ENCODE peak calls at places on chromosomes 1 and 21, in four cellular contexts. E is cardiac muscle cell, U is mammary epithelial cell, Z is K562. V is an unnamed sample. For H3K27me3, the result is how much of the 10 kb centered on the place peaks cover.

GRCh38 chr1:24139846-24140425 is 3.0 kb downstream of the IL22RA1 start:
- DNase-seq in E (no peak), U (no peak), Z (no peak), V (no peak)

GRCh38 chr1:89277725-89278124 is 5.1 kb upstream of the GBP5 start:
- DNase-seq in U (no peak), E (no peak), Z (no peak), V (no peak)

GRCh38 chr1:204265665-204266064 is 51.9 kb upstream of the GOLT1A start:
- DNase-seq in Z (no peak), E (no peak), U (no peak), V (no peak)

GRCh38 chr1:91672601-91673161 is 172.0 kb downstream of the CDC7 start:
- DNase-seq in Z (no peak), U (no peak), E (no peak), V (no peak)

GRCh38 chr1:30664103-30664755 is 59.2 kb downstream of the MATN1 start:
- DNase-seq in U (no peak), Z (no peak), E (no peak), V (no peak)

GRCh38 chr1:212667223-212668139 is 32.2 kb downstream of the BATF3 start:
- DNase-seq in E (peak), U (peak), Z (no peak), V (peak)

GRCh38 chr1:210878564-210878963 is 255.4 kb downstream of the KCNH1 start:
- DNase-seq in E (no peak), U (no peak), Z (no peak), V (no peak)

GRCh38 chr1:171636141-171636540 is 14.1 kb downstream of the MYOCOS start:
- DNase-seq in E (peak), Z (no peak), U (no peak), V (no peak)

GRCh38 chr1:1004780-1005697 is 5.1 kb upstream of the HES4 start:
- DNase-seq in Z (peak), E (peak), U (no peak), V (no peak)

GRCh38 chr21:40531421-40531820 is 315.5 kb downstream of the DSCAM start:
- DNase-seq in Z (no peak), E (no peak), U (no peak), V (no peak)

GRCh38 chr1:233933339-233933738 is 28.9 kb downstream of the SLC35F3 start:
- DNase-seq in U (no peak), Z (no peak), E (no peak), V (no peak)

GRCh38 chr1:54937469-54937868 is 43.0 kb upstream of the TMEM61 start:
- DNase-seq in E (no peak), U (peak), Z (no peak), V (no peak)

GRCh38 chr1:223269006-223269405 is 95.0 kb downstream of the SUSD4 start:
- DNase-seq in Z (no peak), E (no peak), U (no peak), V (no peak)

GRCh38 chr1:90721210-90722194 is 4.4 kb upstream of the BARHL2 start:
- DNase-seq in Z (peak), U (peak), E (peak), V (peak)

GRCh38 chr21:36591326-36591970 is 107.5 kb upstream of the SIM2 start:
- DNase-seq in U (no peak), Z (no peak), E (no peak), V (no peak)

GRCh38 chr1:158527190-158527815 is 26.9 kb downstream of the OR6Y1 start:
- DNase-seq in U (peak), Z (no peak), E (peak), V (peak)

GRCh38 chr1:175597969-175598765 is 145.2 kb downstream of the TNR start:
- DNase-seq in E (peak), Z (no peak), U (peak), V (no peak)

GRCh38 chr1:43705982-43706597 is 1.2 kb upstream of the ST3GAL3 start:
- DNase-seq in E (no peak), Z (no peak), U (peak), V (no peak)

GRCh38 chr1:161007369-161007768 is 13.6 kb downstream of the F11R start:
- DNase-seq in U (no peak), E (no peak), Z (no peak), V (no peak)

GRCh38 chr1:42742617-42743301 is 2.7 kb upstream of the CLDN19 start:
- DNase-seq in E (no peak), U (peak), Z (no peak), V (no peak)

GRCh38 chr21:26522704-26523103 is 50.4 kb downstream of the CYYR1 start:
- DNase-seq in Z (no peak), E (no peak), U (no peak), V (no peak)

GRCh38 chr1:224783006-224783651 is 146.3 kb upstream of the DNAH14 start:
- DNase-seq in Z (no peak), E (no peak), U (no peak), V (no peak)

GRCh38 chr1:197892684-197893083 is 9.7 kb upstream of the C1orf53 start:
- DNase-seq in U (no peak), E (no peak), Z (no peak), V (no peak)

GRCh38 chr1:55702064-55702463 is 486.9 kb upstream of the USP24 start:
- DNase-seq in Z (peak), E (peak), U (peak), V (no peak)

GRCh38 chr1:248243204-248243603 is 12.0 kb downstream of the OR2M4 start:
- DNase-seq in U (peak), E (peak), Z (peak), V (no peak)

GRCh38 chr1:113769599-113769970 is 10.3 kb upstream of the PHTF1 start:
- DNase-seq in U (no peak), E (no peak), Z (no peak), V (no peak)

GRCh38 chr1:213020016-213020415 is 4.3 kb upstream of the ANGEL2 start:
- DNase-seq in U (no peak), Z (no peak), E (no peak), V (no peak)

GRCh38 chr1:233897325-233898162 is 6.9 kb upstream of the SLC35F3 start:
- DNase-seq in U (no peak), E (no peak), Z (no peak), V (no peak)

GRCh38 chr1:117735045-117735992 is 129.5 kb downstream of the TENT5C start:
- DNase-seq in E (peak), Z (peak), U (peak), V (no peak)

GRCh38 chr1:218752126-218752525 is 407.0 kb downstream of the TGFB2 start:
- DNase-seq in Z (no peak), E (no peak), U (no peak), V (no peak)

GRCh38 chr1:163069655-163070277 is 605 bp downstream of the RGS4 start:
- DNase-seq in E (no peak), Z (no peak), U (no peak), V (no peak)

GRCh38 chr1:203186091-203186445 is 436 bp downstream of the CHI3L1 start:
- DNase-seq in E (no peak), Z (no peak), U (no peak), V (no peak)

GRCh38 chr1:195113471-195113870 is 1494.8 kb downstream of the KCNT2 start:
- DNase-seq in E (no peak), Z (no peak), U (no peak), V (no peak)

GRCh38 chr1:45325816-45326506 is 734 bp upstream of the HPDL start:
- DNase-seq in U (no peak), Z (peak), E (peak), V (no peak)

GRCh38 chr1:106380772-106381171 is 675.7 kb upstream of the PRMT6 start:
- DNase-seq in Z (no peak), E (no peak), U (no peak), V (no peak)

GRCh38 chr1:79874289-79874688 is 867.8 kb upstream of the ADGRL4 start:
- DNase-seq in Z (no peak), E (peak), U (no peak), V (no peak)

GRCh38 chr1:94095744-94096469 is 25.0 kb downstream of the ABCA4 start:
- DNase-seq in E (peak), Z (no peak), U (no peak), V (no peak)

GRCh38 chr1:211092955-211093354 is 41.0 kb downstream of the KCNH1 start:
- DNase-seq in Z (no peak), U (no peak), E (no peak), V (no peak)

GRCh38 chr1:30409476-30410152 is 313.8 kb downstream of the MATN1 start:
- DNase-seq in Z (no peak), E (no peak), U (no peak), V (no peak)

DNA sequence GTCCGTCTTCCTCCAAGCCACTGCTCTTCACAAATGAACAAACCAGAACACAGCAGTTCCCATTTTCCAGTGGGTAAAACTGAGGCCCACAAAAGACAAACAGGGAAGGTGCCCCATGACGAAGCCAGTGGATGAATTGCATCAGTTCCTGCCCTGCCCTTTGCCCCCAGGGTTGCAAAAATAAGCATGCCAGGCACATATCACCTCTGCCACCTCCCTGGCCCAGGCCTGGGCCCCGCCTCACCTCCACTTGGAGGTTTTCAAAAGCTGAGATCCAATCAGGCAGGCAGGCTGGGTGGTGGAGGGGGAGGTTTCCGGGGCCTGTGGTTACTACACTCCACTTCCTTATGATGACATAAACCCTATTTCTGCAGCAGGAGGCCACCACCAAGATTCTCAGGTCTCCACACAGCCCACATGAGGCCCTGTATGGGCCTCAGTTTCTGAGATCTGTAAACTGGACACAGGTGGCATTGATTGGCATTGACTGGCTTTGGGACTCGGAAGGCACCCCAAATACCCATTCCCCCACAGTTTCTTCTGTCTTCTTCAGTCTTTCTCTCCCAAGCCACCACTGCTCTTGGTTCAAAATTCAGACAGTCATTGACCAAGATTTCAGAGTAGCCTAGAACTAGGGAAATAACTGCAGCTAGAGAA is 4.1 kb downstream of the KIF21B start:
- DNase-seq in Z (peak), E (peak), U (peak), V (no peak)
- H3K4me3 ChIP-seq in Z (no peak), E (no peak), U (no peak), V (no peak)

GRCh38 chr1:47694011-47694890 is 256.4 kb downstream of the FOXD2 start:
- DNase-seq in U (no peak), E (no peak), Z (no peak), V (no peak)

GRCh38 chr1:47690341-47691244 is 252.7 kb downstream of the FOXD2 start:
- DNase-seq in E (no peak), U (no peak), Z (no peak), V (no peak)

GRCh38 chr1:47689894-47690293 is 252.1 kb downstream of the FOXD2 start:
- DNase-seq in E (no peak), Z (no peak), U (no peak), V (no peak)

GRCh38 chr1:47693115-47693514 is 255.3 kb downstream of the FOXD2 start:
- DNase-seq in E (no peak), U (no peak), Z (no peak), V (no peak)

DNA sequence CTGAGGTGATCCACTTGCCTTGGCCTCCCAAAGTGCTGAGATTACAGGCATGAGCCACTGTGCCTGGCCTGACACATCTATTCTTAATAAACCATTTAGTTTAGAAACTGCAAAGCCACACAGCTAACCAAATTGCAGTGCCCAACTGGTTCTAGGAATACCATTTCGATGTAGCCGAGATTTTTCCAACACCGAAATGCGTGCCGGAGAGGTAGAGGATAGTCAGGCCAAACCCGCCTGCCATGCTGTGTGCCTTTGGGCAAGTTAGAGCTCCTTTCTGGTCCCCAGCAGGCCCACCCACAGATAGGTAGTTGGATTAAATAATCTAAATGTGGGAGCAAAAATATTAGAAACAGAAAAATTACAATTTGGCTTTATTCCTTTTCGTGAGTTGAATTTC is 254.4 kb downstream of the FOXD2 start:
- DNase-seq in Z (no peak), E (no peak), U (no peak), V (no peak)
- H3K27me3 ChIP-seq in Z (under half), E (under half), U (under half), V (under half)

DNA sequence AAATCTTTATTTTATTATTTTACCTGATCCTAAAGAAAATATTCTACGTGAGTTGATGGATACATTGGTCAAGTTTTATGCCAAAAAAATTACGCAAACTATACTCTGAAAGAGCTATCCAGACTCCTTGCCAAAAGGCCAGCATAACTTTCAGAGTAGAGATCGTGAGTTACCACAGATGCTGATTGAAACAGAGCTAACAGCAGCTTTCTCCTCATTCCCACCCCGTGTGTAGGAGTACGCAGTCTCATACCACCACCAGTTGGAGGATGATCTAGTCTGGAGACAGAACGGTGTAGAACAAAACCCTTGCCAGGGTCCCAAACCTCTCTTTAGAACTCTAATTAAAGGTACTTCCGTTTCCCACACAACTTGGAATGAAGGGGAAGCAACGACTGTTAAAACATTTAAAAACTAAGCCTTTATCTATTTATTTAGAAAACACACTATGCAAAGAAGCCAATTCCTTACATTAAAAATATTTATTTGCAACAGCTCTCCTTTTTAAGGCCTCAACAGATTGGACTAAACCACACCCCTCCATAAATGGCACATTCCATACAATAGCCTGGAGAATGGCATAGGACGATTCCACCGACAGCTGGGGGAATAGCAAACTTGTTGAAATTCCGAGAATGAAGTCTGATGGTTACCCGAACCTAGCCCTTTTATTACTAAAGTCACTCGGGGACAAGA is 1.4 kb downstream of the NUCKS1 start:
- DNase-seq in E (peak), Z (peak), U (peak), V (peak)
- H3K4me3 ChIP-seq in E (peak), Z (peak), U (peak), V (peak)

GRCh38 chr1:228038387-228039005 is 31.7 kb downstream of the WNT3A start:
- DNase-seq in E (no peak), U (no peak), Z (no peak), V (no peak)

GRCh38 chr1:228039504-228039903 is 32.7 kb downstream of the WNT3A start:
- DNase-seq in Z (no peak), E (no peak), U (no peak), V (no peak)

GRCh38 chr1:228039986-228040385 is 33.2 kb downstream of the WNT3A start:
- DNase-seq in U (no peak), Z (no peak), E (no peak), V (no peak)

GRCh38 chr1:228037401-228038386 is 30.9 kb downstream of the WNT3A start:
- DNase-seq in Z (no peak), E (peak), U (peak), V (no peak)

DNA sequence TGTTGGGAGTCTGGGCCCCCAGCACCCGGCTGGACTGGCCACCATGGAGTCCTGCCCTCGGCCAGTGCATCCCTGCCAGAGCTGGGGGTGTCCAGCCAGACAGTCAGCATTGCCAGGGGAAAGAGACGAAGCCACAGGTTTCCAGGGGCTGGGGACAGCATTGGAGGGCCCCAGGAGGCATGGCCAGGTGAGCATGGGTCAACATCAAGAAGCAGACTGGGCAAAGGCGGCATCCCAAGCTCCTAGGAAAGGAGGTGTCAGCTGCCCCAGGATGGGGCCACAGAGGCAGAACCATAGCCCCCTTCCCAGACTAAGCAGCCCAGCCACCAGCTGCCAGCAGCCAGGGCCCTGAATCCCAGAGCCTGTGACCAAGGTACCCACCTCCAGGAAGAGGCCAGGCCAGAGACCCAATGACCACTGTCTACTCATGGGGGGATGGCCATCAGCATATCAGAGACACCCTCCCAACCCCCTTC is 32.2 kb downstream of the WNT3A start:
- DNase-seq in Z (no peak), E (no peak), U (no peak), V (no peak)
- H3K27me3 ChIP-seq in Z (half or more), E (half or more), U (under half), V (under half)

GRCh38 chr21:46304437-46304836 is 18.3 kb downstream of the YBEY start:
- DNase-seq in U (no peak), Z (no peak), E (no peak), V (no peak)
- H3K4me3 ChIP-seq in U (no peak), Z (no peak), E (no peak), V (no peak)

DNA sequence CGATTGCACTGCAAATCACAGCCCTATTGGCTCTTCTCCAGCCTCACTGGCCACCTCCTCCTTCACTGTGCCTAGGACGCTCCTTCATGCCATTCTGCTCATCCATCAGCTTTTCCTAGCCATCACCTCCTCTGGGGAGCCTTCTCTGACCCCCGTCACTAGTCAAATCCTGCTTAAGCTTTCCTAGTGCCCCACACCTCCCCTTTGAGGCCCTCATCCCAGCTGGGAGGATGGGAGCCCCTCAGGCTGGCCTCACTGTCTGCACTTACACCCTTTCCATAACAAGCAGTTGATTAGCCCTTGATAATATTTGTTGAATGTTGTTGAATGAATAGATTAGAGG is 50.7 kb downstream of the KLHDC7A start:
- DNase-seq in U (no peak), E (no peak), Z (no peak), V (no peak)
- H3K27me3 ChIP-seq in U (under half), E (under half), Z (under half), V (under half)

V was measured in AG04450.